ENCODE peak calls at places on chromosomes 5 and 9, in nine cellular contexts. One of them, this sample, is unnamed.

GRCh38 chr9:18405240-18405639 is 68.7 kb upstream of the ADAMTSL1 start:
- DNase-seq in CD8-positive, alpha-beta memory T cell: no peak
- DNase-seq in A549: no peak
- DNase-seq in adrenal gland: no peak
- DNase-seq in naive thymus-derived CD4-positive, alpha-beta T cell: no peak
- DNase-seq in dorsolateral prefrontal cortex: no peak
- DNase-seq in neural progenitor cell: no peak
- DNase-seq in ovary: no peak
- DNase-seq in aorta: no peak
- DNase-seq in this sample: no peak

GRCh38 chr5:131814990-131815389 is 18.2 kb upstream of the FNIP1 start:
- DNase-seq in aorta: no peak
- DNase-seq in naive thymus-derived CD4-positive, alpha-beta T cell: no peak
- DNase-seq in adrenal gland: no peak
- DNase-seq in dorsolateral prefrontal cortex: no peak
- DNase-seq in ovary: no peak
- DNase-seq in CD8-positive, alpha-beta memory T cell: no peak
- DNase-seq in neural progenitor cell: no peak
- DNase-seq in A549: peak; percentile 55
- DNase-seq in this sample: no peak

GRCh38 chr5:111865356-111865755 is 108.4 kb upstream of the NREP start:
- DNase-seq in aorta: no peak
- DNase-seq in CD8-positive, alpha-beta memory T cell: no peak
- DNase-seq in dorsolateral prefrontal cortex: no peak
- DNase-seq in ovary: no peak
- DNase-seq in naive thymus-derived CD4-positive, alpha-beta T cell: no peak
- DNase-seq in adrenal gland: no peak
- DNase-seq in A549: no peak
- DNase-seq in neural progenitor cell: no peak
- DNase-seq in this sample: no peak

GRCh38 chr5:60494635-60495034 is 205.3 kb downstream of the DEPDC1B start:
- DNase-seq in neural progenitor cell: no peak
- DNase-seq in ovary: no peak
- DNase-seq in aorta: no peak
- DNase-seq in dorsolateral prefrontal cortex: no peak
- DNase-seq in CD8-positive, alpha-beta memory T cell: no peak
- DNase-seq in adrenal gland: no peak
- DNase-seq in naive thymus-derived CD4-positive, alpha-beta T cell: no peak
- DNase-seq in A549: no peak
- DNase-seq in this sample: no peak

GRCh38 chr9:137982132-137982666 is 104.6 kb downstream of the CACNA1B start:
- DNase-seq in dorsolateral prefrontal cortex: peak; percentile 26
- DNase-seq in CD8-positive, alpha-beta memory T cell: no peak
- DNase-seq in adrenal gland: no peak
- DNase-seq in aorta: no peak
- DNase-seq in naive thymus-derived CD4-positive, alpha-beta T cell: no peak
- DNase-seq in ovary: no peak
- DNase-seq in neural progenitor cell: no peak
- DNase-seq in A549: peak; percentile 54
- DNase-seq in this sample: no peak

GRCh38 chr5:102905052-102905451 is 149.9 kb downstream of the PAM start:
- DNase-seq in A549: no peak
- DNase-seq in CD8-positive, alpha-beta memory T cell: no peak
- DNase-seq in ovary: no peak
- DNase-seq in naive thymus-derived CD4-positive, alpha-beta T cell: no peak
- DNase-seq in neural progenitor cell: no peak
- DNase-seq in aorta: no peak
- DNase-seq in dorsolateral prefrontal cortex: no peak
- DNase-seq in adrenal gland: no peak
- DNase-seq in this sample: no peak

GRCh38 chr5:142803428-142804111 is 33.4 kb downstream of the ARHGAP26 start:
- DNase-seq in naive thymus-derived CD4-positive, alpha-beta T cell: no peak
- DNase-seq in aorta: no peak
- DNase-seq in dorsolateral prefrontal cortex: no peak
- DNase-seq in neural progenitor cell: no peak
- DNase-seq in ovary: no peak
- DNase-seq in A549: peak; percentile 94
- DNase-seq in adrenal gland: peak; percentile 49
- DNase-seq in CD8-positive, alpha-beta memory T cell: no peak
- DNase-seq in this sample: no peak

GRCh38 chr9:22240619-22241018 is 206.0 kb upstream of the DMRTA1 start:
- DNase-seq in aorta: no peak
- DNase-seq in adrenal gland: no peak
- DNase-seq in neural progenitor cell: no peak
- DNase-seq in naive thymus-derived CD4-positive, alpha-beta T cell: no peak
- DNase-seq in ovary: no peak
- DNase-seq in CD8-positive, alpha-beta memory T cell: no peak
- DNase-seq in A549: no peak
- DNase-seq in dorsolateral prefrontal cortex: no peak
- DNase-seq in this sample: no peak

GRCh38 chr5:67235399-67236110 is 39.0 kb upstream of the CD180 start:
- DNase-seq in neural progenitor cell: no peak
- DNase-seq in CD8-positive, alpha-beta memory T cell: no peak
- DNase-seq in ovary: no peak
- DNase-seq in naive thymus-derived CD4-positive, alpha-beta T cell: no peak
- DNase-seq in A549: no peak
- DNase-seq in dorsolateral prefrontal cortex: no peak
- DNase-seq in adrenal gland: no peak
- DNase-seq in aorta: no peak
- DNase-seq in this sample: no peak
- H3K27ac ChIP-seq in neural progenitor cell: no peak overlapping the region
- H3K27ac ChIP-seq in CD8-positive, alpha-beta memory T cell: no peak overlapping the region
- H3K27ac ChIP-seq in ovary: no peak overlapping the region
- H3K27ac ChIP-seq in naive thymus-derived CD4-positive, alpha-beta T cell: no peak overlapping the region
- H3K27ac ChIP-seq in A549: peak overlapping the region; percentile 25
- H3K27ac ChIP-seq in dorsolateral prefrontal cortex: no peak overlapping the region
- H3K27ac ChIP-seq in adrenal gland: no peak overlapping the region
- H3K27ac ChIP-seq in aorta: no peak overlapping the region
- H3K27ac ChIP-seq in this sample: no peak overlapping the region

GRCh38 chr5:78260771-78261170 is 33.7 kb downstream of the AP3B1 start:
- DNase-seq in ovary: no peak
- DNase-seq in neural progenitor cell: no peak
- DNase-seq in dorsolateral prefrontal cortex: no peak
- DNase-seq in A549: no peak
- DNase-seq in naive thymus-derived CD4-positive, alpha-beta T cell: no peak
- DNase-seq in CD8-positive, alpha-beta memory T cell: no peak
- DNase-seq in adrenal gland: no peak
- DNase-seq in aorta: no peak
- DNase-seq in this sample: no peak
- H3K27ac ChIP-seq in ovary: no peak overlapping the region
- H3K27ac ChIP-seq in neural progenitor cell: no peak overlapping the region
- H3K27ac ChIP-seq in dorsolateral prefrontal cortex: no peak overlapping the region
- H3K27ac ChIP-seq in A549: no peak overlapping the region
- H3K27ac ChIP-seq in naive thymus-derived CD4-positive, alpha-beta T cell: no peak overlapping the region
- H3K27ac ChIP-seq in CD8-positive, alpha-beta memory T cell: no peak overlapping the region
- H3K27ac ChIP-seq in adrenal gland: no peak overlapping the region
- H3K27ac ChIP-seq in aorta: no peak overlapping the region
- H3K27ac ChIP-seq in this sample: no peak overlapping the region

GRCh38 chr9:129328357-129329103 is 150.5 kb upstream of the IER5L start:
- DNase-seq in naive thymus-derived CD4-positive, alpha-beta T cell: no peak
- DNase-seq in dorsolateral prefrontal cortex: no peak
- DNase-seq in neural progenitor cell: no peak
- DNase-seq in adrenal gland: no peak
- DNase-seq in ovary: peak; percentile 57
- DNase-seq in CD8-positive, alpha-beta memory T cell: no peak
- DNase-seq in aorta: no peak
- DNase-seq in A549: no peak
- DNase-seq in this sample: no peak
- H3K27ac ChIP-seq in naive thymus-derived CD4-positive, alpha-beta T cell: no peak overlapping the region
- H3K27ac ChIP-seq in dorsolateral prefrontal cortex: peak overlapping the region; percentile 21
- H3K27ac ChIP-seq in neural progenitor cell: no peak overlapping the region
- H3K27ac ChIP-seq in adrenal gland: no peak overlapping the region
- H3K27ac ChIP-seq in ovary: no peak overlapping the region
- H3K27ac ChIP-seq in CD8-positive, alpha-beta memory T cell: no peak overlapping the region
- H3K27ac ChIP-seq in aorta: peak overlapping the region; percentile 32
- H3K27ac ChIP-seq in A549: peak overlapping the region; percentile 85
- H3K27ac ChIP-seq in this sample: no peak overlapping the region

DNA sequence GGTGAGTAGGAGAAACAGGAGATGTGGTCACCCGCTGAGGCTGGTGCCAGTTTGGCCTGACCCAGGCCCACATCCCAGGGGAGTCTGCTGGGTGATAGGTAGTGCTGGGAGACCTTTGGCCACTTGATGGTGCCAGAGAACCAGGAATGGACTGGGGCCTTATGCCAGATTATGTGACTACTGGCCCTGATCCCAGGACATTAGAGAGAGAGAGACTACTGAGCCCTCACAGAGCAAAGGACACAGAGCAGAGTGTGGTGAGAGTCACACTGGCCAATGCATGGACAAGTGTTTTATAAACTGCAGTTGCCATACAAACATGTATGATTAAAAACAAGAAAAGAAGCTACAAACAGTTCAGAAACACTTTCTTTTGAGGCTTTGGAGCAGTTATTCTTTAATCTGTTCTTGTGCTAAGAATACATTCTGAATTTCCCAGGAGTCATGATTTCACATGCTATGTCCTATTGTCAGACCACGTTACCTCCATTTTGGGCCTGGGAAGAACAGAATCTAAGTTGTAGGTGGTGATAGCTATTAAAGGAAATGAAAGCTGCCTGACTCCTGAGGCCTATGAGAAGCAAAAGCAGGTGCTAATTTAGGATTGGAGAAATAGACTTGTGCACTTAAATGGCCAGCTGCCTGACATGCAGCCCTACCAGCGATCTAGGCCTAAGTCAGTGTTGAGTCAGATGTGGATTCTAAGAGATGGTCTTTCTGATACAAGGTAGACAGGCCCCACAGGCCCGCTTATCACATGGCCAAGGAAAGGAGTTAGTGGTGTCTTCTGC is 32.6 kb upstream of the TMOD1 start:
- DNase-seq in CD8-positive, alpha-beta memory T cell: peak; percentile 46
- DNase-seq in neural progenitor cell: peak; percentile 84
- DNase-seq in adrenal gland: peak; percentile 80
- DNase-seq in ovary: peak; percentile 82
- DNase-seq in A549: peak; percentile 46
- DNase-seq in dorsolateral prefrontal cortex: peak; percentile 83
- DNase-seq in naive thymus-derived CD4-positive, alpha-beta T cell: peak; percentile 22
- DNase-seq in aorta: peak; percentile 88
- DNase-seq in this sample: peak; percentile 68
- H3K27ac ChIP-seq in CD8-positive, alpha-beta memory T cell: no peak overlapping the region
- H3K27ac ChIP-seq in neural progenitor cell: no peak overlapping the region
- H3K27ac ChIP-seq in adrenal gland: no peak overlapping the region
- H3K27ac ChIP-seq in ovary: no peak overlapping the region
- H3K27ac ChIP-seq in A549: no peak overlapping the region
- H3K27ac ChIP-seq in dorsolateral prefrontal cortex: peak overlapping the region; percentile 88
- H3K27ac ChIP-seq in naive thymus-derived CD4-positive, alpha-beta T cell: no peak overlapping the region
- H3K27ac ChIP-seq in aorta: peak overlapping the region; percentile 69
- H3K27ac ChIP-seq in this sample: no peak overlapping the region

DNA sequence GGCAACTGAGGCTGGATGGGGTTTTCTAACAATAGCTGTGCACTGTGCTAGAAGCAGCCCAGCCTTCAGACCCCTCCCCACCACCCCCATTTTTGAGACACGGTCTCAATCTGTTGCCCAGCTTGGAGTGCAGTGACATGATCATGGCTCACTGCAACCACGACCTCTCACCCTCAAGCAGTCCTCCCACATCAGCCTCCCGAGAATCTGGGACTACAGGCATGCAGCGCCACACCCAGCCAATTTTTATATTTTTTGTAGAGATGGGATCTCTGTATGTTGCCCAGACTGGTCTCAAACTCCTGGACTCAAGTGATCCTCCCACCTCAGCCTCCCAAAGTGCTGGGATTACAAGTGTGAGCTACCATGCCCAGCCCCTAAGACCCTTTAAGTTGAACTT is 182.5 kb downstream of the DRD1 start:
- DNase-seq in naive thymus-derived CD4-positive, alpha-beta T cell: no peak
- DNase-seq in ovary: no peak
- DNase-seq in adrenal gland: no peak
- DNase-seq in dorsolateral prefrontal cortex: no peak
- DNase-seq in CD8-positive, alpha-beta memory T cell: no peak
- DNase-seq in neural progenitor cell: no peak
- DNase-seq in A549: no peak
- DNase-seq in aorta: no peak
- DNase-seq in this sample: no peak
- H3K27ac ChIP-seq in naive thymus-derived CD4-positive, alpha-beta T cell: no peak overlapping the region
- H3K27ac ChIP-seq in ovary: no peak overlapping the region
- H3K27ac ChIP-seq in adrenal gland: no peak overlapping the region
- H3K27ac ChIP-seq in dorsolateral prefrontal cortex: no peak overlapping the region
- H3K27ac ChIP-seq in CD8-positive, alpha-beta memory T cell: no peak overlapping the region
- H3K27ac ChIP-seq in neural progenitor cell: no peak overlapping the region
- H3K27ac ChIP-seq in A549: no peak overlapping the region
- H3K27ac ChIP-seq in aorta: no peak overlapping the region
- H3K27ac ChIP-seq in this sample: no peak overlapping the region

DNA sequence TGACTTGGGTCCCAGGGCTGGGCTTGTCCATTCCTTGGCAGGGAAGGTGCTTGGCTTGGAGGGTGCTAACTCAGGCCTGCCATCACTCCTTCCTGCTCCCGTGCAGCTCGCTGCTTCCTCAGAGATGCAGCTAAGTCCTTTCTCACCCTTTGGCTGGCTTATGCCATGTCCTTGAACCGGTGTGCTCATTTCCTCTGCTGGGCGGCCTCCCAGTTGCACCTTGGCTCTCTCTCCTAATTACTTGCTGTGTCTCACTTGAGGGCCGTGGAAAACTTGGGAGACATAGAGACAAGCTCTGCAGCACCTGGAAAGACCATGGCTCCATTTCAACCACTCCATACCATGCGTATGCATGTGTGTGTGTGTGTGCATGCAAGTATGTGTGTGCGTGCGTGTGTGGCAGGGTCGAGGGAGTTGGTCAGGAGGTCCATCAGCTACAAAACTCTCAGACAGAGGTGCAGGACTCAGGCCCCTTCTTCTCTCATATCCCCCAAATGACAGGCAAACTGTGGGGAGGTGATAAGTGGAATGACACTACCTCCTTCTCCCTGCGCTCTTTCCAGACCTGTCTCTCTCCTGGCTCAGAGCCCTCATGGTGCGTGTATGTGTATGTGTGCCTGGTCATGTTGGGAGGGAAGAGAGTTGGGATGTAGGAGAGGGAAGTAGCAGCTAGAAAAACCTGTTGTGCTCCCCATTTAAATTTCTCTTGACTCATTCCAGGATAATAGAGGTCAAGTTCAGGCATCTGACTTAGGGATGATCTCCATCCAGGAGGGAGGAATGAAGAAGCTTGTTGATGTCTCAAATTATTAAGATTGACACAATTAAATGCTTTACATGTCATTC is 17.6 kb upstream of the MTMR12 start:
- DNase-seq in aorta: no peak
- DNase-seq in adrenal gland: no peak
- DNase-seq in naive thymus-derived CD4-positive, alpha-beta T cell: no peak
- DNase-seq in A549: no peak
- DNase-seq in dorsolateral prefrontal cortex: no peak
- DNase-seq in CD8-positive, alpha-beta memory T cell: no peak
- DNase-seq in neural progenitor cell: no peak
- DNase-seq in ovary: no peak
- DNase-seq in this sample: no peak
- H3K27ac ChIP-seq in aorta: no peak overlapping the region
- H3K27ac ChIP-seq in adrenal gland: no peak overlapping the region
- H3K27ac ChIP-seq in naive thymus-derived CD4-positive, alpha-beta T cell: no peak overlapping the region
- H3K27ac ChIP-seq in A549: no peak overlapping the region
- H3K27ac ChIP-seq in dorsolateral prefrontal cortex: no peak overlapping the region
- H3K27ac ChIP-seq in CD8-positive, alpha-beta memory T cell: no peak overlapping the region
- H3K27ac ChIP-seq in neural progenitor cell: no peak overlapping the region
- H3K27ac ChIP-seq in ovary: no peak overlapping the region
- H3K27ac ChIP-seq in this sample: peak overlapping the region; percentile 66